ENCODE peak calls at places on chromosomes 2 and 18, in four cellular contexts. F is H9, T is mesenchymal stem cell, U is H1. M is an unnamed sample.
A peak's percentile ranks its signal among the peaks of the same experiment; 100 is the strongest.

GRCh38 chr2:75481041-75481836 is 79.5 kb downstream of the EVA1A start:
- DNase-seq in F (no peak), T (peak; percentile 32), U (no peak), M (no peak)

GRCh38 chr2:234745347-234745746 is 206.5 kb upstream of the SH3BP4 start:
- DNase-seq in F (no peak), T (no peak), U (no peak), M (no peak)

GRCh38 chr18:492451-492850 is 8.1 kb downstream of the COLEC12 start:
- DNase-seq in F (no peak), T (no peak), U (no peak), M (no peak)

GRCh38 chr2:177352441-177353070 is 40.0 kb upstream of the AGPS start:
- DNase-seq in F (no peak), T (no peak), U (no peak), M (no peak)

GRCh38 chr2:181656450-181657261 is at the start of gene CERKL:
- DNase-seq in F (peak; percentile 90), T (peak; percentile 23), U (peak; percentile 66), M (peak; percentile 51)

GRCh38 chr18:76897257-76897656 is 74.9 kb downstream of the ZNF236 start:
- DNase-seq in F (no peak), T (no peak), U (no peak), M (no peak)

GRCh38 chr2:98911376-98912154 is 24.5 kb downstream of the CRACDL start:
- DNase-seq in F (no peak), T (no peak), U (no peak), M (no peak)

GRCh38 chr2:45826889-45827635 is 175.6 kb downstream of the PRKCE start:
- DNase-seq in F (no peak), T (peak; percentile 11), U (no peak), M (no peak)

GRCh38 chr2:180952731-180953336 is 27.6 kb upstream of the UBE2E3 start:
- DNase-seq in F (no peak), T (no peak), U (no peak), M (no peak)

GRCh38 chr2:34306745-34307144 is 707.6 kb upstream of the FAM98A start:
- DNase-seq in F (no peak), T (no peak), U (no peak), M (no peak)

GRCh38 chr2:174153757-174154680 is 94.3 kb downstream of the OLA1 start:
- DNase-seq in F (no peak), T (peak; percentile 81), U (no peak), M (no peak)

GRCh38 chr2:12169060-12169406 is 422.6 kb downstream of the LPIN1 start:
- DNase-seq in F (no peak), T (peak; percentile 88), U (no peak), M (no peak)

GRCh38 chr18:3368193-3368592 is 81.8 kb upstream of the TGIF1 start:
- DNase-seq in F (no peak), T (peak; percentile 19), U (no peak), M (no peak)

GRCh38 chr18:40094441-40094840 is 1860.6 kb upstream of the PIK3C3 start:
- DNase-seq in F (no peak), T (peak; percentile 42), U (no peak), M (no peak)

GRCh38 chr2:21687589-21687988 is 563.8 kb downstream of the TDRD15 start:
- DNase-seq in F (no peak), T (no peak), U (no peak), M (no peak)

GRCh38 chr18:40179647-40180175 is 1775.3 kb upstream of the PIK3C3 start:
- DNase-seq in F (no peak), T (no peak), U (no peak), M (peak; percentile 21)

GRCh38 chr2:86221066-86221684 is 21.9 kb downstream of the MRPL35 start:
- DNase-seq in F (peak; percentile 67), T (peak; percentile 26), U (no peak), M (peak; percentile 50)

GRCh38 chr2:62938126-62938525 is 112.5 kb upstream of the OTX1 start:
- DNase-seq in F (no peak), T (peak; percentile 13), U (no peak), M (no peak)

GRCh38 chr18:58351776-58352175 is 277.1 kb downstream of the ALPK2 start:
- DNase-seq in F (no peak), T (no peak), U (no peak), M (no peak)

GRCh38 chr2:221911316-221911715 is 339.2 kb upstream of the EPHA4 start:
- DNase-seq in F (no peak), T (no peak), U (no peak), M (no peak)

GRCh38 chr18:55102958-55103456 is 143.7 kb upstream of the CCDC68 start:
- DNase-seq in F (no peak), T (no peak), U (no peak), M (no peak)
- H2BK12ac ChIP-seq in F (no peak overlapping the region), T (no peak overlapping the region), U (no peak overlapping the region), M (no peak overlapping the region)

GRCh38 chr2:24046930-24047702 is at the start of gene WDCP:
- DNase-seq in F (peak; percentile 99), T (peak; percentile 100), U (peak; percentile 94), M (peak; percentile 94)
- H3K4ac ChIP-seq in F (no peak within 1 kb of the TSS), T (peak within 1 kb of the TSS; percentile 38), U (peak within 1 kb of the TSS; percentile 27), M (no peak within 1 kb of the TSS)

GRCh38 chr2:216698291-216698690 is 2.9 kb upstream of the IGFBP5 start:
- DNase-seq in F (no peak), T (no peak), U (no peak), M (no peak)

GRCh38 chr2:216696751-216697560 is 1.6 kb upstream of the IGFBP5 start:
- DNase-seq in F (no peak), T (peak; percentile 73), U (no peak), M (no peak)

GRCh38 chr2:216700088-216700567 is 4.8 kb upstream of the IGFBP5 start:
- DNase-seq in F (no peak), T (no peak), U (no peak), M (no peak)

GRCh38 chr2:216700778-216701177 is 5.4 kb upstream of the IGFBP5 start:
- DNase-seq in F (no peak), T (no peak), U (no peak), M (no peak)

GRCh38 chr2:216698895-216699294 is 3.5 kb upstream of the IGFBP5 start:
- DNase-seq in F (no peak), T (peak; percentile 81), U (no peak), M (no peak)
- H3K23ac ChIP-seq in F (no peak overlapping the region), T (no peak overlapping the region), U (no peak overlapping the region), M (no peak overlapping the region)

GRCh38 chr2:96506016-96506906 is 1.1 kb upstream of the NEURL3 start:
- DNase-seq in F (no peak), T (no peak), U (no peak), M (no peak)

GRCh38 chr2:96505231-96505889 is at the start of gene NEURL3:
- DNase-seq in F (no peak), T (peak; percentile 43), U (no peak), M (no peak)

GRCh38 chr2:96507957-96508520 is 2.9 kb upstream of the NEURL3 start:
- DNase-seq in F (peak; percentile 87), T (peak; percentile 45), U (no peak), M (peak; percentile 76)

GRCh38 chr2:96508521-96509113 is 3.5 kb upstream of the NEURL3 start:
- DNase-seq in F (no peak), T (no peak), U (no peak), M (no peak)

GRCh38 chr2:96506907-96507240 is 1.7 kb upstream of the NEURL3 start:
- DNase-seq in F (no peak), T (no peak), U (no peak), M (no peak)
- H2BK12ac ChIP-seq in F (no peak overlapping the region), T (no peak overlapping the region), U (peak overlapping the region; percentile 39), M (no peak overlapping the region)

DNA sequence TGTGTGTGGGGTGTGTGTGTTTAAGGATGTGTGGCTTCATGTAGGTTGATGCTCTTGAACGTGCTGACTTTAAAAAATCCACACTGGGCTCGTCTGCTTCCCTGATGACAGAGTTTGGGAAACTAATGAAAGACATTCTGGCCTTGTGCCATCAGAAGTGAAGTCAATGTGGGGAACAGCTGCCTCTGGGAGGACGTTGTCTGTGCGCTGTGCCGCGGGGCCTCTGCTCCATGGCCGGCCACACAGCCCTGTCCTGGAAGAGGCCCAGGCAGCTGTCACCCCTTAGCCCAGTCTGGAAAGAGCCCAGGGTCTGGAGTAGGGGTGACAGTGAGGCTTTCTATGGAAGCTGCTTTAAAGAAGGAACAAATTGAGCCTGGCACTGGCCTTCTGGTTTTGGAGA is 155.8 kb downstream of the SH3RF3 start:
- DNase-seq in F (no peak), T (peak; percentile 79), U (no peak), M (no peak)
- H3K4ac ChIP-seq in F (no peak overlapping the region), T (no peak overlapping the region), U (no peak overlapping the region), M (no peak overlapping the region)